ENCODE peak calls at places on chromosomes 4 and X, in nine cellular contexts. P, A, V, R, T, G, N, S and M are unnamed samples.

GRCh38 chr4:3346146-3346545 is 53.3 kb downstream of the RGS12 start:
- DNase-seq in V (peak), R (no peak), N (peak), A (no peak), T (peak), P (no peak), G (peak), S (peak), M (no peak)

GRCh38 chr4:236028-236427 is 69.2 kb downstream of the ZNF732 start:
- DNase-seq in T (no peak), N (no peak), P (no peak), G (no peak), S (no peak), A (no peak), V (no peak), R (no peak), M (no peak)

GRCh38 chr4:82865592-82865991 is 25.4 kb downstream of the SEC31A start:
- DNase-seq in A (no peak), S (no peak), P (no peak), T (peak), N (no peak), G (peak), R (no peak), V (peak), M (no peak)

GRCh38 chr4:83112678-83113428 is 1.7 kb downstream of the PLAC8 start:
- DNase-seq in N (no peak), V (peak), P (no peak), S (no peak), G (no peak), T (peak), R (no peak), A (no peak), M (no peak)

GRCh38 chrX:69317721-69318120 is 152.5 kb upstream of the PJA1 start:
- DNase-seq in R (no peak), V (no peak), G (no peak), S (no peak), N (no peak), P (no peak), T (no peak), A (no peak), M (no peak)

GRCh38 chr4:47551682-47552081 is 66.6 kb downstream of the ATP10D start:
- DNase-seq in S (no peak), V (peak), P (no peak), N (no peak), G (no peak), R (no peak), A (no peak), T (no peak), M (no peak)

GRCh38 chr4:8140915-8141314 is 17.7 kb downstream of the ABLIM2 start:
- DNase-seq in S (no peak), A (no peak), P (no peak), N (no peak), G (no peak), T (no peak), R (no peak), V (no peak), M (no peak)

GRCh38 chrX:14409341-14409740 is 120.0 kb upstream of the GLRA2 start:
- DNase-seq in S (no peak), T (no peak), A (no peak), N (no peak), V (peak), R (no peak), P (no peak), G (no peak), M (no peak)

GRCh38 chr4:1200425-1201035 is 28.1 kb upstream of the SPON2 start:
- DNase-seq in V (peak), R (no peak), P (no peak), S (no peak), N (no peak), A (peak), T (no peak), G (peak), M (no peak)

GRCh38 chr4:18007625-18008024 is 13.9 kb downstream of the LCORL start:
- DNase-seq in R (no peak), S (no peak), N (no peak), P (no peak), A (no peak), V (no peak), G (no peak), T (no peak), M (no peak)

GRCh38 chr4:162872001-162872400 is 294.7 kb downstream of the NAF1 start:
- DNase-seq in V (no peak), G (no peak), A (no peak), P (no peak), R (no peak), T (no peak), N (no peak), S (no peak), M (no peak)

GRCh38 chrX:48715066-48715465 is 18.5 kb downstream of the SUV39H1 start:
- DNase-seq in R (no peak), V (peak), A (no peak), T (no peak), S (no peak), N (no peak), P (no peak), G (no peak), M (no peak)

GRCh38 chr4:108731001-108731400 is 31.9 kb downstream of the ETNPPL start:
- DNase-seq in T (no peak), V (no peak), A (no peak), N (no peak), P (no peak), G (no peak), S (no peak), R (no peak), M (no peak)

GRCh38 chr4:1053080-1053661 is 41.7 kb downstream of the FGFRL1 start:
- DNase-seq in A (no peak), N (no peak), P (no peak), S (no peak), G (peak), R (no peak), V (no peak), T (no peak), M (no peak)

GRCh38 chrX:40646489-40647306 is 663 bp downstream of the CXorf38 start:
- DNase-seq in N (no peak), T (peak), G (peak), R (peak), S (peak), A (peak), V (peak), P (peak), M (no peak)

GRCh38 chrX:135544338-135544948 is 24.0 kb downstream of the INTS6L start:
- DNase-seq in G (no peak), T (no peak), P (no peak), V (no peak), A (no peak), N (no peak), R (no peak), S (no peak), M (no peak)

GRCh38 chrX:153477039-153477438 is 6.7 kb upstream of the HAUS7 start:
- DNase-seq in N (no peak), G (peak), A (no peak), R (no peak), T (no peak), V (peak), S (peak), P (no peak), M (no peak)

GRCh38 chr4:153045111-153045982 is 109.2 kb downstream of the FHDC1 start:
- DNase-seq in P (no peak), A (no peak), N (no peak), V (no peak), T (no peak), G (no peak), S (no peak), R (no peak), M (no peak)

GRCh38 chr4:107689912-107690587 is 30.0 kb downstream of the PAPSS1 start:
- DNase-seq in P (no peak), R (no peak), T (no peak), A (no peak), N (no peak), G (peak), V (peak), S (no peak), M (no peak)

GRCh38 chr4:148170408-148171385 is 271.5 kb downstream of the NR3C2 start:
- DNase-seq in S (no peak), N (no peak), G (no peak), A (no peak), R (no peak), P (no peak), V (no peak), T (no peak), M (no peak)

GRCh38 chrX:427812-428725 is 41.4 kb upstream of the PPP2R3B start:
- DNase-seq in A (peak), N (no peak), P (no peak), G (no peak), S (no peak), T (peak), R (no peak), V (no peak), M (no peak)

GRCh38 chr4:7384929-7385890 is 49.5 kb downstream of the PSAPL1 start:
- DNase-seq in P (no peak), N (no peak), V (no peak), G (no peak), R (no peak), A (no peak), T (no peak), S (no peak), M (no peak)

GRCh38 chrX:65644621-65645287 is 22.7 kb upstream of the MSN start:
- DNase-seq in P (no peak), V (peak), G (peak), A (no peak), R (no peak), T (peak), N (no peak), S (no peak), M (no peak)

GRCh38 chrX:40152706-40153334 is 55.1 kb upstream of the BCOR start:
- DNase-seq in G (peak), S (peak), N (no peak), R (no peak), T (no peak), P (no peak), A (no peak), V (peak), M (no peak)

GRCh38 chr4:181952478-181952877 is 290.7 kb upstream of the TENM3 start:
- DNase-seq in R (no peak), V (peak), T (no peak), N (no peak), G (peak), S (no peak), P (no peak), A (no peak), M (no peak)

GRCh38 chr4:145812902-145813301 is 125.7 kb downstream of the ZNF827 start:
- DNase-seq in N (no peak), P (no peak), A (no peak), T (no peak), S (no peak), R (no peak), G (no peak), V (peak), M (no peak)

GRCh38 chrX:137568741-137569469 is 3.0 kb downstream of the ZIC3 start:
- DNase-seq in V (no peak), N (no peak), G (no peak), T (no peak), S (peak), P (no peak), A (no peak), R (no peak), M (no peak)

GRCh38 chr4:122930877-122931276 is 8.5 kb upstream of the NUDT6 start:
- DNase-seq in T (no peak), N (no peak), P (no peak), G (peak), S (no peak), R (no peak), A (no peak), V (peak), M (no peak)

GRCh38 chr4:148341980-148342800 is 100.0 kb downstream of the NR3C2 start:
- DNase-seq in N (no peak), S (no peak), R (no peak), G (no peak), A (no peak), T (no peak), P (no peak), V (no peak), M (no peak)

GRCh38 chr4:102388636-102389035 is 43.4 kb upstream of the SLC39A8 start:
- DNase-seq in G (no peak), R (no peak), A (no peak), N (no peak), P (no peak), T (no peak), S (no peak), V (peak), M (no peak)

GRCh38 chr4:144288011-144288903 is 147.7 kb upstream of the GYPA start:
- DNase-seq in V (peak), N (no peak), A (no peak), G (no peak), T (no peak), S (no peak), P (no peak), R (no peak), M (no peak)

GRCh38 chr4:113781439-113782040 is 20.0 kb upstream of the CAMK2D start:
- DNase-seq in A (no peak), G (peak), R (no peak), S (peak), P (no peak), N (peak), V (peak), T (no peak), M (no peak)

GRCh38 chr4:77843628-77844027 is 19.0 kb upstream of the MRPL1 start:
- DNase-seq in T (no peak), R (no peak), V (no peak), S (no peak), N (no peak), A (no peak), G (no peak), P (no peak), M (no peak)

GRCh38 chrX:104285201-104285600 is 30.5 kb upstream of the ESX1 start:
- DNase-seq in T (no peak), R (no peak), N (no peak), S (no peak), V (no peak), A (no peak), P (no peak), G (no peak), M (no peak)

GRCh38 chr4:138894688-138895087 is 120.9 kb upstream of the NOCT start:
- DNase-seq in P (no peak), V (no peak), G (no peak), A (no peak), T (no peak), R (no peak), N (no peak), S (no peak), M (no peak)

GRCh38 chrX:153844509-153845082 is 14.3 kb upstream of the PDZD4 start:
- DNase-seq in T (no peak), R (no peak), G (no peak), S (no peak), P (no peak), N (no peak), A (peak), V (no peak), M (no peak)

GRCh38 chr4:118076958-118077766 is 42.9 kb downstream of the NDST3 start:
- DNase-seq in S (no peak), R (no peak), N (no peak), G (peak), P (no peak), V (peak), A (peak), T (peak), M (no peak)

GRCh38 chrX:30642642-30643041 is 10.6 kb upstream of the GK start:
- DNase-seq in A (no peak), R (no peak), S (no peak), G (no peak), T (no peak), P (no peak), V (no peak), N (no peak), M (no peak)